ENCODE peak calls at places on chromosomes 1 and 21, in eight cellular contexts. Z is Panc1, M is HCT116, D is spleen, R is breast epithelium, F is heart left ventricle, Y is tibial nerve, S is IMR-90. O is an unnamed sample.
A peak's percentile ranks its signal among the peaks of the same experiment; 100 is the strongest.

GRCh38 chr1:241615043-241615974 is 24.9 kb downstream of the CHML start:
- DNase-seq in R (no peak), M (no peak), Y (no peak), D (no peak), Z (no peak), F (no peak), S (no peak), O (no peak)

GRCh38 chr1:21175670-21176581 is 771 bp downstream of the EIF4G3 start:
- DNase-seq in R (no peak), Z (no peak), F (peak; percentile 41), Y (no peak), M (no peak), S (no peak), D (peak; percentile 91), O (peak; percentile 65)

GRCh38 chr1:43901562-43901961 is 32.0 kb upstream of the ARTN start:
- DNase-seq in Z (no peak), M (no peak), S (no peak), D (no peak), Y (no peak), R (no peak), F (no peak), O (no peak)

GRCh38 chr1:27491748-27492700 is 2.1 kb upstream of the WASF2 start:
- DNase-seq in F (peak; percentile 42), D (peak; percentile 75), S (no peak), R (peak; percentile 72), Y (no peak), Z (no peak), M (no peak), O (peak; percentile 45)

GRCh38 chr1:108643492-108644333 is 17.2 kb downstream of the HENMT1 start:
- DNase-seq in M (peak; percentile 15), Z (no peak), S (peak; percentile 78), R (no peak), D (no peak), Y (peak; percentile 82), F (peak; percentile 40), O (no peak)

GRCh38 chr1:173002891-173003582 is 47.7 kb downstream of the TNFSF18 start:
- DNase-seq in M (no peak), Z (no peak), R (no peak), D (no peak), Y (no peak), S (peak; percentile 80), F (no peak), O (no peak)

GRCh38 chr1:42925132-42925769 is 33.4 kb downstream of the SLC2A1 start:
- DNase-seq in M (no peak), F (no peak), Y (no peak), Z (no peak), R (no peak), S (no peak), D (no peak), O (no peak)

GRCh38 chr1:234656981-234657651 is 47.1 kb upstream of the IRF2BP2 start:
- DNase-seq in Z (peak; percentile 98), D (no peak), M (peak; percentile 86), F (no peak), Y (no peak), R (no peak), S (peak; percentile 99), O (no peak)

GRCh38 chr1:5913078-5913845 is 79.0 kb downstream of the NPHP4 start:
- DNase-seq in D (peak; percentile 32), Y (no peak), R (no peak), M (no peak), S (peak; percentile 34), F (no peak), Z (no peak), O (no peak)

GRCh38 chr1:34781844-34782391 is 904 bp downstream of the GJB3 start:
- DNase-seq in Y (no peak), M (no peak), R (no peak), S (no peak), Z (no peak), D (no peak), F (no peak), O (no peak)

GRCh38 chr21:39696620-39697019 is 48.4 kb upstream of the IGSF5 start:
- DNase-seq in Z (no peak), M (no peak), Y (no peak), R (no peak), F (no peak), S (no peak), D (no peak), O (no peak)

GRCh38 chr1:81800741-81801031 is at the start of gene ADGRL2:
- DNase-seq in R (no peak), M (no peak), Y (peak; percentile 5), F (peak; percentile 67), D (no peak), Z (no peak), S (no peak), O (no peak)

GRCh38 chr21:40846566-40847411 is at the start of gene DSCAM:
- DNase-seq in Y (no peak), F (no peak), S (no peak), Z (no peak), D (no peak), M (no peak), R (no peak), O (no peak)

GRCh38 chr1:105686026-105686425 is 1370.4 kb upstream of the PRMT6 start:
- DNase-seq in F (no peak), M (no peak), R (no peak), S (no peak), Y (no peak), Z (no peak), D (no peak), O (no peak)

GRCh38 chr1:169694304-169694703 is 17.1 kb downstream of the SELL start:
- DNase-seq in Z (no peak), M (no peak), Y (no peak), R (no peak), S (no peak), F (no peak), D (no peak), O (no peak)

GRCh38 chr1:244049969-244050834 is 881 bp upstream of the ZBTB18 start:
- DNase-seq in R (no peak), Y (no peak), F (no peak), S (no peak), M (no peak), Z (no peak), D (peak; percentile 86), O (peak; percentile 55)

GRCh38 chr1:239997515-239998311 is 94.0 kb upstream of the FMN2 start:
- DNase-seq in S (no peak), Y (no peak), R (no peak), M (no peak), F (no peak), D (no peak), Z (no peak), O (no peak)
- TF ChIP-seq CTCF in S (peak; percentile 20), Y (no peak), R (no peak), M (no peak), F (no peak), D (no peak), Z (peak; percentile 27), O (no peak)

GRCh38 chr1:210313046-210313445 is 15.7 kb upstream of the HHAT start:
- DNase-seq in R (no peak), F (no peak), Y (no peak), D (no peak), M (no peak), S (no peak), Z (no peak), O (no peak)

GRCh38 chr1:210315529-210315928 is 13.2 kb upstream of the HHAT start:
- DNase-seq in M (no peak), Y (no peak), Z (no peak), F (no peak), S (no peak), R (no peak), D (no peak), O (no peak)

GRCh38 chr1:210310562-210310961 is 18.1 kb upstream of the HHAT start:
- DNase-seq in R (no peak), D (no peak), F (no peak), S (no peak), Y (no peak), M (no peak), Z (no peak), O (no peak)

GRCh38 chr1:210311726-210312493 is 16.8 kb upstream of the HHAT start:
- DNase-seq in Y (peak; percentile 36), Z (no peak), R (no peak), F (peak; percentile 43), M (no peak), S (no peak), D (no peak), O (no peak)
- H3K27ac ChIP-seq in Y (no peak overlapping the region), Z (no peak overlapping the region), R (peak overlapping the region; percentile 60), F (peak overlapping the region; percentile 63), M (no peak overlapping the region), S (no peak overlapping the region), D (peak overlapping the region; percentile 34), O (peak overlapping the region; percentile 70)

GRCh38 chr1:113811888-113812660 is at the start of gene RSBN1:
- DNase-seq in F (peak; percentile 99), D (peak; percentile 100), Z (peak; percentile 84), Y (peak; percentile 96), R (peak; percentile 98), S (peak; percentile 99), M (peak; percentile 98), O (peak; percentile 100)
- TF ChIP-seq CTCF in F (no peak), D (no peak), Z (no peak), Y (no peak), R (peak; percentile 16), S (no peak), M (no peak), O (no peak)

GRCh38 chr21:42439284-42440186 is 35.8 kb downstream of the UBASH3A start:
- DNase-seq in S (no peak), Y (no peak), Z (no peak), R (peak; percentile 36), M (no peak), D (peak; percentile 66), F (no peak), O (no peak)
- H3K27ac ChIP-seq in S (no peak overlapping the region), Y (no peak overlapping the region), Z (no peak overlapping the region), R (no peak overlapping the region), M (no peak overlapping the region), D (no peak overlapping the region), F (no peak overlapping the region), O (no peak overlapping the region)

GRCh38 chr1:236302941-236303340 is 21.2 kb upstream of the ERO1B start:
- DNase-seq in Y (no peak), R (no peak), Z (no peak), S (no peak), M (no peak), F (no peak), D (no peak), O (no peak)

GRCh38 chr1:236301080-236301957 is 19.6 kb upstream of the ERO1B start:
- DNase-seq in Z (no peak), M (no peak), R (no peak), F (no peak), S (no peak), D (no peak), Y (no peak), O (no peak)

GRCh38 chr1:236301958-236302335 is 20.2 kb upstream of the ERO1B start:
- DNase-seq in S (no peak), R (no peak), Z (no peak), D (no peak), M (no peak), F (no peak), Y (no peak), O (no peak)

GRCh38 chr1:236304682-236305081 is 22.9 kb upstream of the ERO1B start:
- DNase-seq in F (no peak), Y (no peak), D (no peak), Z (no peak), R (no peak), M (no peak), S (no peak), O (no peak)

GRCh38 chr1:236303675-236304074 is 21.9 kb upstream of the ERO1B start:
- DNase-seq in M (no peak), Y (no peak), D (no peak), F (no peak), S (no peak), Z (no peak), R (no peak), O (no peak)
- TF ChIP-seq CTCF in M (no peak), Y (no peak), D (no peak), F (no peak), S (no peak), Z (no peak), R (no peak), O (no peak)